ENCODE peak calls at places on chromosomes 7 and 10, in eight cellular contexts. One of them, this sample, is unnamed.

GRCh38 chr10:14302035-14302434 is 28.7 kb downstream of the FRMD4A start:
- DNase-seq in stomach: no peak
- DNase-seq in SK-N-SH: no peak
- DNase-seq in body of pancreas: no peak
- DNase-seq in fibroblast of villous mesenchyme: no peak
- DNase-seq in BJ: no peak
- DNase-seq in CD8-positive, alpha-beta T cell: no peak
- DNase-seq in mucosa of descending colon: no peak
- DNase-seq in this sample: no peak

GRCh38 chr7:33632322-33632721 is 273.0 kb upstream of the BMPER start:
- DNase-seq in stomach: no peak
- DNase-seq in SK-N-SH: no peak
- DNase-seq in body of pancreas: no peak
- DNase-seq in fibroblast of villous mesenchyme: no peak
- DNase-seq in BJ: no peak
- DNase-seq in CD8-positive, alpha-beta T cell: no peak
- DNase-seq in mucosa of descending colon: no peak
- DNase-seq in this sample: no peak

GRCh38 chr7:7761974-7762769 is 43.8 kb upstream of the RPA3 start:
- DNase-seq in stomach: no peak
- DNase-seq in SK-N-SH: no peak
- DNase-seq in body of pancreas: no peak
- DNase-seq in fibroblast of villous mesenchyme: peak; percentile 91
- DNase-seq in BJ: no peak
- DNase-seq in CD8-positive, alpha-beta T cell: peak; percentile 14
- DNase-seq in mucosa of descending colon: no peak
- DNase-seq in this sample: no peak

GRCh38 chr7:108247646-108248045 is 117.5 kb upstream of the LAMB4 start:
- DNase-seq in stomach: no peak
- DNase-seq in SK-N-SH: no peak
- DNase-seq in body of pancreas: no peak
- DNase-seq in fibroblast of villous mesenchyme: no peak
- DNase-seq in BJ: no peak
- DNase-seq in CD8-positive, alpha-beta T cell: no peak
- DNase-seq in mucosa of descending colon: no peak
- DNase-seq in this sample: no peak

GRCh38 chr7:98090116-98090515 is 16.5 kb upstream of the LMTK2 start:
- DNase-seq in stomach: no peak
- DNase-seq in SK-N-SH: no peak
- DNase-seq in body of pancreas: no peak
- DNase-seq in fibroblast of villous mesenchyme: no peak
- DNase-seq in BJ: no peak
- DNase-seq in CD8-positive, alpha-beta T cell: no peak
- DNase-seq in mucosa of descending colon: no peak
- DNase-seq in this sample: peak; percentile 40

GRCh38 chr7:130883928-130884327 is 149.9 kb upstream of the KLF14 start:
- DNase-seq in stomach: no peak
- DNase-seq in SK-N-SH: no peak
- DNase-seq in body of pancreas: no peak
- DNase-seq in fibroblast of villous mesenchyme: no peak
- DNase-seq in BJ: no peak
- DNase-seq in CD8-positive, alpha-beta T cell: no peak
- DNase-seq in mucosa of descending colon: no peak
- DNase-seq in this sample: no peak

GRCh38 chr10:31490858-31491504 is 172.0 kb downstream of the ZEB1 start:
- DNase-seq in stomach: no peak
- DNase-seq in SK-N-SH: no peak
- DNase-seq in body of pancreas: no peak
- DNase-seq in fibroblast of villous mesenchyme: peak; percentile 70
- DNase-seq in BJ: no peak
- DNase-seq in CD8-positive, alpha-beta T cell: no peak
- DNase-seq in mucosa of descending colon: no peak
- DNase-seq in this sample: no peak

GRCh38 chr7:149409889-149410288 is 51.0 kb downstream of the ZNF777 start:
- DNase-seq in stomach: no peak
- DNase-seq in SK-N-SH: no peak
- DNase-seq in body of pancreas: no peak
- DNase-seq in fibroblast of villous mesenchyme: no peak
- DNase-seq in BJ: no peak
- DNase-seq in CD8-positive, alpha-beta T cell: no peak
- DNase-seq in mucosa of descending colon: no peak
- DNase-seq in this sample: no peak

GRCh38 chr10:120597902-120598301 is 140.9 kb downstream of the PLPP4 start:
- DNase-seq in stomach: no peak
- DNase-seq in SK-N-SH: no peak
- DNase-seq in body of pancreas: no peak
- DNase-seq in fibroblast of villous mesenchyme: no peak
- DNase-seq in BJ: no peak
- DNase-seq in CD8-positive, alpha-beta T cell: no peak
- DNase-seq in mucosa of descending colon: no peak
- DNase-seq in this sample: peak; percentile 21

GRCh38 chr10:120598377-120598776 is 141.3 kb downstream of the PLPP4 start:
- DNase-seq in stomach: no peak
- DNase-seq in SK-N-SH: no peak
- DNase-seq in body of pancreas: no peak
- DNase-seq in fibroblast of villous mesenchyme: no peak
- DNase-seq in BJ: no peak
- DNase-seq in CD8-positive, alpha-beta T cell: no peak
- DNase-seq in mucosa of descending colon: no peak
- DNase-seq in this sample: no peak

GRCh38 chr10:120601999-120602398 is 145.0 kb downstream of the PLPP4 start:
- DNase-seq in stomach: no peak
- DNase-seq in SK-N-SH: no peak
- DNase-seq in body of pancreas: no peak
- DNase-seq in fibroblast of villous mesenchyme: no peak
- DNase-seq in BJ: no peak
- DNase-seq in CD8-positive, alpha-beta T cell: no peak
- DNase-seq in mucosa of descending colon: no peak
- DNase-seq in this sample: peak; percentile 54

GRCh38 chr10:120599202-120599724 is 142.2 kb downstream of the PLPP4 start:
- DNase-seq in stomach: no peak
- DNase-seq in SK-N-SH: no peak
- DNase-seq in body of pancreas: no peak
- DNase-seq in fibroblast of villous mesenchyme: no peak
- DNase-seq in BJ: no peak
- DNase-seq in CD8-positive, alpha-beta T cell: no peak
- DNase-seq in mucosa of descending colon: no peak
- DNase-seq in this sample: no peak

DNA sequence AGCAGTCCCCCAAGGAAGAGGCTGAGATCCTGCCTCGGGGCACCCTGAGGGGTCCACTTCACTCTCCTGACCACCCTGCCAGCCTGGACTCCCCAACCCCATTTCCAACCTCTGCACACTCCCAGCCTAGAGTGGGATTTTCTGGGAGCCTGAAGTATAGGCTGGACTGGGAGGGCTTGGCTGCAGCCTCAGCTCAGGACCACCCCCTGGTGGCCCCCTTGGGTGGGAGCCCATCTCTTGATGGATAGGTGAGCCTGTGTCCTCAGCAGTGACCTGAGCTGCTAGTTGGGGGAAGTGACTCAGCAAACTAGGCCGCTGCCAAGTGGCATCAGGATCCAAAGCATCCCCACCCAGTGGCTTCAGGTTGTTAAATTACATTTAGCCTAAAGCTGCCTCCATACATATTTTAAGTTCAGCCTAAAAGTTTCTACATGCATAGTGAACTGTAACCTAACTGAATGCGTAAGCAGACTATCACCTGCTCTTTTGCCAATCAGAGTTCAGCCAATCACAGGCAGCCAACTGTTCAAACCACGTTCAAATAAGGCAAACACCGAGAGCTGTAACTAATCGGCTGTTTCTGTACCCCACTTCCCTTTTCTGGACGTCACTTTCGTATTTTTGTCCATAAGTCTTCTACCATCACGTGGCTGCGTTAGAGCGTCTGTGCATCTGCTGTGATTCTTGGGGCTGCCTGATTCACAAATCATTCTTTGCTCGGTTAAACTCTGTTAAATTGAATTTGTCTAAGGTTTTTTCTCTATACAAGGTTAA is 144.0 kb downstream of the PLPP4 start:
- DNase-seq in stomach: no peak
- DNase-seq in SK-N-SH: peak; percentile 61
- DNase-seq in body of pancreas: no peak
- DNase-seq in fibroblast of villous mesenchyme: peak; percentile 2
- DNase-seq in BJ: no peak
- DNase-seq in CD8-positive, alpha-beta T cell: no peak
- DNase-seq in mucosa of descending colon: no peak
- DNase-seq in this sample: no peak
- TF ChIP-seq CTCF in stomach: no peak
- TF ChIP-seq CTCF in SK-N-SH: peak; percentile 67
- TF ChIP-seq CTCF in body of pancreas: no peak
- TF ChIP-seq CTCF in fibroblast of villous mesenchyme: peak; percentile 20
- TF ChIP-seq CTCF in BJ: peak; percentile 43
- TF ChIP-seq CTCF in CD8-positive, alpha-beta T cell: no peak
- TF ChIP-seq CTCF in mucosa of descending colon: no peak
- TF ChIP-seq CTCF in this sample: peak; percentile 33

DNA sequence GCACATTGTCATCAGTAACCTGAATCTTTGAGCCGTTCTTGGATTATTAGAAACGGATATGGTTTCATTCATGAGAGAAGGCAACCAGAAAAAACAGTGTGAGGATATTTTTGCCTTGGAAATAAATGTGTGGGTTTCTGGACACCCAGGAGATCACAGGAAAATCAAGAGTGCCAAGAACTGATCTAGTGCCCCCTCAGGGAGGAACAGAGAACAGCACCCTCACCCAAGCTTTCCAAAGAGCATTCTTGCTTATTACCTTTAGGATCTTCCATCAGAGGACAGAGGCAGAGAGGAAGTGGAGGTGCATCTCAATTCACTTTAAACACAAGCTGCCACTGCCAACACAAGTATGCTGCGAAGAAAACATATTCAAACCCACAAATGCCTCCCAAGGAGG is 851.5 kb upstream of the COBL start:
- DNase-seq in stomach: no peak
- DNase-seq in SK-N-SH: peak; percentile 51
- DNase-seq in body of pancreas: no peak
- DNase-seq in fibroblast of villous mesenchyme: no peak
- DNase-seq in BJ: no peak
- DNase-seq in CD8-positive, alpha-beta T cell: no peak
- DNase-seq in mucosa of descending colon: no peak
- DNase-seq in this sample: no peak
- TF ChIP-seq CTCF in stomach: peak; percentile 33
- TF ChIP-seq CTCF in SK-N-SH: peak; percentile 22
- TF ChIP-seq CTCF in body of pancreas: no peak
- TF ChIP-seq CTCF in fibroblast of villous mesenchyme: peak; percentile 30
- TF ChIP-seq CTCF in BJ: no peak
- TF ChIP-seq CTCF in CD8-positive, alpha-beta T cell: no peak
- TF ChIP-seq CTCF in mucosa of descending colon: no peak
- TF ChIP-seq CTCF in this sample: no peak

GRCh38 chr10:43117031-43117776 is 21.0 kb upstream of the CSGALNACT2 start:
- DNase-seq in stomach: no peak
- DNase-seq in SK-N-SH: no peak
- DNase-seq in body of pancreas: no peak
- DNase-seq in fibroblast of villous mesenchyme: no peak
- DNase-seq in BJ: no peak
- DNase-seq in CD8-positive, alpha-beta T cell: no peak
- DNase-seq in mucosa of descending colon: peak; percentile 14
- DNase-seq in this sample: no peak
- TF ChIP-seq CTCF in stomach: no peak
- TF ChIP-seq CTCF in SK-N-SH: no peak
- TF ChIP-seq CTCF in body of pancreas: no peak
- TF ChIP-seq CTCF in fibroblast of villous mesenchyme: no peak
- TF ChIP-seq CTCF in BJ: no peak
- TF ChIP-seq CTCF in CD8-positive, alpha-beta T cell: no peak
- TF ChIP-seq CTCF in mucosa of descending colon: no peak
- TF ChIP-seq CTCF in this sample: no peak

GRCh38 chr7:65475734-65476319 is 102.2 kb downstream of the ZNF92 start:
- DNase-seq in stomach: no peak
- DNase-seq in SK-N-SH: no peak
- DNase-seq in body of pancreas: no peak
- DNase-seq in fibroblast of villous mesenchyme: no peak
- DNase-seq in BJ: no peak
- DNase-seq in CD8-positive, alpha-beta T cell: peak; percentile 30
- DNase-seq in mucosa of descending colon: no peak
- DNase-seq in this sample: no peak

GRCh38 chr7:65475040-65475726 is 101.5 kb downstream of the ZNF92 start:
- DNase-seq in stomach: no peak
- DNase-seq in SK-N-SH: no peak
- DNase-seq in body of pancreas: no peak
- DNase-seq in fibroblast of villous mesenchyme: no peak
- DNase-seq in BJ: no peak
- DNase-seq in CD8-positive, alpha-beta T cell: no peak
- DNase-seq in mucosa of descending colon: no peak
- DNase-seq in this sample: no peak

GRCh38 chr7:65471587-65471986 is 97.9 kb downstream of the ZNF92 start:
- DNase-seq in stomach: no peak
- DNase-seq in SK-N-SH: no peak
- DNase-seq in body of pancreas: no peak
- DNase-seq in fibroblast of villous mesenchyme: no peak
- DNase-seq in BJ: no peak
- DNase-seq in CD8-positive, alpha-beta T cell: no peak
- DNase-seq in mucosa of descending colon: no peak
- DNase-seq in this sample: no peak

GRCh38 chr7:65477326-65477725 is 103.7 kb downstream of the ZNF92 start:
- DNase-seq in stomach: no peak
- DNase-seq in SK-N-SH: peak; percentile 67
- DNase-seq in body of pancreas: no peak
- DNase-seq in fibroblast of villous mesenchyme: peak; percentile 7
- DNase-seq in BJ: no peak
- DNase-seq in CD8-positive, alpha-beta T cell: no peak
- DNase-seq in mucosa of descending colon: no peak
- DNase-seq in this sample: no peak
- TF ChIP-seq CTCF in stomach: no peak
- TF ChIP-seq CTCF in SK-N-SH: peak; percentile 69
- TF ChIP-seq CTCF in body of pancreas: peak; percentile 22
- TF ChIP-seq CTCF in fibroblast of villous mesenchyme: peak; percentile 45
- TF ChIP-seq CTCF in BJ: peak; percentile 37
- TF ChIP-seq CTCF in CD8-positive, alpha-beta T cell: no peak
- TF ChIP-seq CTCF in mucosa of descending colon: no peak
- TF ChIP-seq CTCF in this sample: no peak

GRCh38 chr7:100493476-100494264 is 9.9 kb downstream of the NYAP1 start:
- DNase-seq in stomach: peak; percentile 61
- DNase-seq in SK-N-SH: peak; percentile 36
- DNase-seq in body of pancreas: peak; percentile 53
- DNase-seq in fibroblast of villous mesenchyme: peak; percentile 30
- DNase-seq in BJ: no peak
- DNase-seq in CD8-positive, alpha-beta T cell: peak; percentile 62
- DNase-seq in mucosa of descending colon: peak; percentile 71
- DNase-seq in this sample: no peak
- TF ChIP-seq CTCF in stomach: no peak
- TF ChIP-seq CTCF in SK-N-SH: no peak
- TF ChIP-seq CTCF in body of pancreas: no peak
- TF ChIP-seq CTCF in fibroblast of villous mesenchyme: no peak
- TF ChIP-seq CTCF in BJ: no peak
- TF ChIP-seq CTCF in CD8-positive, alpha-beta T cell: no peak
- TF ChIP-seq CTCF in mucosa of descending colon: no peak
- TF ChIP-seq CTCF in this sample: no peak

DNA sequence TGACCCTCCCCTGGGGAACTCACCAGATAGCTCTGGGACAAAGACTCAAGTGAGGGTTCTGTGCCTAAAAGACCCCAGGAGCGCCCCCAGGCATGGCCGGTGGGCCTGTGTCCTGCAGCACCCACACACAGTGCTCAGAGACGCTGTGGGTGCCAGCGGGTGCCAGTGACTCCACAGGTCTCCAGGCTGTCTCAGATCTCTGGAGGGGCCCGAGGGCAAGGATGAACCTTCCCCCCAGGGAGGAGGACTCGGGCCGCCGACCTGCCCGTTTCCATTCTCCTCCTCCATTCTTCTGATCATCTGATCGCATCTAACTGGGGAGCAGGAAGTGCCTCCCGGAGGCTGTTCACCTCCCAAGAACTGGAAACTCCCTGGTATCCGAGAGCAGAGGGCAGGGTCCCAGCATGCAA is 980 bp downstream of the ADAM8 start:
- DNase-seq in stomach: no peak
- DNase-seq in SK-N-SH: no peak
- DNase-seq in body of pancreas: no peak
- DNase-seq in fibroblast of villous mesenchyme: peak; percentile 7
- DNase-seq in BJ: no peak
- DNase-seq in CD8-positive, alpha-beta T cell: peak; percentile 59
- DNase-seq in mucosa of descending colon: no peak
- DNase-seq in this sample: no peak
- TF ChIP-seq CTCF in stomach: no peak
- TF ChIP-seq CTCF in SK-N-SH: no peak
- TF ChIP-seq CTCF in body of pancreas: no peak
- TF ChIP-seq CTCF in fibroblast of villous mesenchyme: no peak
- TF ChIP-seq CTCF in BJ: no peak
- TF ChIP-seq CTCF in CD8-positive, alpha-beta T cell: no peak
- TF ChIP-seq CTCF in mucosa of descending colon: no peak
- TF ChIP-seq CTCF in this sample: no peak

This sample was measured in osteocyte.